ENCODE peak calls at places on chromosomes 11 and 22, in eight cellular contexts. P is HT1080; I is posterior vena cava; D is left colon; L is mucosa of gallbladder; T is neural progenitor cell; W is stimulated activated CD4-positive, alpha-beta T cell treated with anti-CD3 and anti-CD28 coated beads, Interleukin-2, amount 100 ng/mL, for 48 hours; Z is A172. R is an unnamed sample.

GRCh38 chr11:65643971-65644370 is 6.1 kb downstream of the SIPA1 start:
- DNase-seq in T (no peak), L (no peak), I (no peak), Z (peak; percentile 58), P (no peak), W (peak; percentile 26), D (peak; percentile 42), R (no peak)

GRCh38 chr22:38218661-38219331 is 17.0 kb downstream of the MAFF start:
- DNase-seq in D (peak; percentile 77), W (peak; percentile 33), L (peak; percentile 92), Z (peak; percentile 86), T (peak; percentile 65), I (peak; percentile 95), P (peak; percentile 93), R (no peak)

GRCh38 chr11:725624-726202 is 19.7 kb downstream of the EPS8L2 start:
- DNase-seq in W (no peak), T (peak; percentile 52), P (no peak), Z (no peak), D (peak; percentile 46), L (no peak), I (no peak), R (no peak)

GRCh38 chr11:72070486-72070885 is 9.9 kb downstream of the NUMA1 start:
- DNase-seq in Z (no peak), P (no peak), W (no peak), T (no peak), L (no peak), D (no peak), I (no peak), R (no peak)

GRCh38 chr11:95849087-95849825 is 59.0 kb downstream of the CEP57 start:
- DNase-seq in T (peak; percentile 60), I (no peak), P (peak; percentile 66), W (no peak), L (peak; percentile 57), Z (peak; percentile 71), D (peak; percentile 52), R (peak; percentile 65)

GRCh38 chr22:45640941-45641621 is 30.6 kb upstream of the ATXN10 start:
- DNase-seq in D (no peak), P (no peak), W (no peak), T (no peak), I (peak; percentile 57), Z (no peak), L (no peak), R (no peak)

GRCh38 chr11:69135420-69136363 is 20.0 kb upstream of the SMIM38 start:
- DNase-seq in T (no peak), L (no peak), I (peak; percentile 43), P (no peak), Z (peak; percentile 76), D (no peak), W (no peak), R (no peak)

GRCh38 chr11:36265793-36266628 is 23.2 kb downstream of the COMMD9 start:
- DNase-seq in T (peak; percentile 84), I (no peak), D (peak; percentile 69), P (peak; percentile 42), L (peak; percentile 42), W (peak; percentile 63), Z (peak; percentile 51), R (peak; percentile 59)

GRCh38 chr11:56353991-56354390 is at the start of gene OR8J1:
- DNase-seq in T (no peak), P (no peak), I (no peak), L (no peak), D (no peak), W (no peak), Z (no peak), R (no peak)

GRCh38 chr11:57571631-57572030 is 4.2 kb upstream of the UBE2L6 start:
- DNase-seq in D (no peak), P (no peak), Z (no peak), I (no peak), L (no peak), T (no peak), W (no peak), R (no peak)

GRCh38 chr11:124583827-124584226 is 14.0 kb downstream of the OR8A1 start:
- DNase-seq in W (no peak), T (no peak), D (no peak), L (no peak), I (no peak), P (no peak), Z (no peak), R (no peak)

GRCh38 chr11:82895437-82896091 is 4.7 kb downstream of the PRCP start:
- DNase-seq in W (no peak), T (no peak), P (no peak), L (no peak), I (no peak), Z (no peak), D (no peak), R (no peak)

GRCh38 chr11:70402685-70403084 is 4.4 kb downstream of the CTTN start:
- DNase-seq in P (no peak), W (no peak), I (no peak), T (no peak), L (no peak), D (no peak), Z (no peak), R (no peak)

GRCh38 chr11:121437018-121437685 is 15.0 kb upstream of the SORL1 start:
- DNase-seq in Z (no peak), P (no peak), D (no peak), L (no peak), T (no peak), W (no peak), I (no peak), R (no peak)

GRCh38 chr11:72807021-72807693 is 7.1 kb upstream of the ATG16L2 start:
- DNase-seq in T (peak; percentile 0), I (no peak), L (no peak), P (no peak), W (no peak), D (no peak), Z (peak; percentile 27), R (no peak)

GRCh38 chr22:40491990-40492631 is 121.7 kb downstream of the SGSM3 start:
- DNase-seq in D (no peak), L (peak; percentile 16), Z (no peak), W (no peak), P (no peak), I (no peak), T (no peak), R (no peak)

GRCh38 chr11:129815596-129816461 is at the start of gene TMEM45B:
- DNase-seq in I (no peak), T (peak; percentile 56), L (peak; percentile 45), D (peak; percentile 81), P (no peak), W (peak; percentile 26), Z (no peak), R (peak; percentile 25)

GRCh38 chr22:19622061-19622441 is 92.3 kb upstream of the SEPTIN5 start:
- DNase-seq in D (no peak), T (no peak), L (no peak), I (peak; percentile 65), Z (no peak), W (no peak), P (no peak), R (no peak)

GRCh38 chr11:102476812-102477211 is 24.2 kb upstream of the TMEM123 start:
- DNase-seq in T (peak; percentile 23), L (peak; percentile 69), D (peak; percentile 71), I (no peak), Z (no peak), P (peak; percentile 72), W (no peak), R (no peak)

GRCh38 chr11:10181811-10182210 is 112.2 kb downstream of the SBF2 start:
- DNase-seq in L (no peak), D (no peak), P (peak; percentile 16), Z (peak; percentile 47), W (no peak), I (no peak), T (no peak), R (no peak)

GRCh38 chr22:29016067-29016938 is 45.3 kb downstream of the C22orf31 start:
- DNase-seq in W (no peak), I (no peak), P (no peak), L (no peak), T (no peak), D (no peak), Z (no peak), R (no peak)

GRCh38 chr11:65425971-65426838 is 3.6 kb downstream of the NEAT1 start:
- DNase-seq in W (no peak), D (peak; percentile 9), I (no peak), T (no peak), Z (peak; percentile 47), L (no peak), P (peak; percentile 66), R (no peak)

GRCh38 chr11:126098204-126098769 is 35.6 kb upstream of the CDON start:
- DNase-seq in I (no peak), T (no peak), Z (no peak), D (no peak), P (no peak), L (no peak), W (no peak), R (no peak)

GRCh38 chr11:128417607-128418324 is 169.6 kb downstream of the ETS1 start:
- DNase-seq in I (no peak), Z (peak; percentile 43), L (no peak), T (no peak), P (peak; percentile 83), W (no peak), D (no peak), R (no peak)

GRCh38 chr11:69167130-69167915 is 11.6 kb downstream of the SMIM38 start:
- DNase-seq in T (no peak), D (no peak), L (no peak), W (no peak), P (no peak), I (peak; percentile 18), Z (peak; percentile 29), R (no peak)

R was measured in WERI-Rb-1.